ENCODE peak calls at places on chromosomes 11 and 22, in six cellular contexts. O is SK-N-SH, T is mammary epithelial cell, W is body of pancreas, S is adrenal gland, L is iPS DF 6.9. U is an unnamed sample. For H3K9me3 and H3K36me3, the result is how much of the 10 kb centered on the place peaks cover.

GRCh38 chr11:574632-575323 is 1.5 kb upstream of the PHRF1 start:
- DNase-seq in O (no peak), T (no peak), W (no peak), S (no peak), L (no peak), U (no peak)

GRCh38 chr22:21765909-21766529 is 30.4 kb upstream of the YPEL1 start:
- DNase-seq in O (no peak), T (no peak), W (no peak), S (no peak), L (no peak), U (no peak)

GRCh38 chr11:70000228-70000627 is 77.9 kb upstream of the ANO1 start:
- DNase-seq in O (no peak), T (no peak), W (no peak), S (no peak), L (no peak), U (no peak)

GRCh38 chr11:15704064-15704463 is 589.3 kb downstream of the INSC start:
- DNase-seq in O (no peak), T (no peak), W (peak), S (no peak), L (no peak), U (no peak)

GRCh38 chr22:19869497-19870152 is 15.0 kb upstream of the GNB1L start:
- DNase-seq in O (no peak), T (no peak), W (peak), S (peak), L (no peak), U (no peak)

GRCh38 chr11:69377029-69377952 is 83.3 kb downstream of the MYEOV start:
- DNase-seq in O (no peak), T (peak), W (no peak), S (no peak), L (no peak), U (no peak)

GRCh38 chr11:121035169-121035755 is 11.4 kb downstream of the TBCEL start:
- DNase-seq in O (no peak), T (no peak), W (no peak), S (no peak), L (no peak), U (no peak)

GRCh38 chr22:46001426-46002106 is 24.6 kb upstream of the WNT7B start:
- DNase-seq in O (no peak), T (no peak), W (no peak), S (no peak), L (no peak), U (no peak)

GRCh38 chr22:44596726-44597125 is 98.7 kb upstream of the RTL6 start:
- DNase-seq in O (no peak), T (no peak), W (no peak), S (no peak), L (no peak), U (no peak)

GRCh38 chr22:37552560-37553163 is 7.6 kb upstream of the CDC42EP1 start:
- DNase-seq in O (peak), T (no peak), W (no peak), S (peak), L (no peak), U (no peak)

GRCh38 chr22:17917490-17917983 is 106.8 kb downstream of the MICAL3 start:
- DNase-seq in O (no peak), T (no peak), W (no peak), S (peak), L (no peak), U (no peak)

GRCh38 chr11:69969890-69970784 is 108.0 kb upstream of the ANO1 start:
- DNase-seq in O (no peak), T (no peak), W (no peak), S (no peak), L (no peak), U (no peak)

GRCh38 chr22:37242395-37242918 is 1.6 kb downstream of the RAC2 start:
- DNase-seq in O (peak), T (peak), W (no peak), S (peak), L (no peak), U (peak)

GRCh38 chr22:47797546-47797945 is 1035.1 kb downstream of the TBC1D22A start:
- DNase-seq in O (no peak), T (no peak), W (no peak), S (no peak), L (no peak), U (no peak)
- H3K9me3 ChIP-seq in O (under half), T (half or more), W (under half), S (under half), L (under half), U (under half)

GRCh38 chr11:33063326-33063775 is 24.0 kb downstream of the TCP11L1 start:
- DNase-seq in O (no peak), T (peak), W (no peak), S (no peak), L (no peak), U (no peak)

GRCh38 chr11:33065445-33066178 is 26.2 kb downstream of the TCP11L1 start:
- DNase-seq in O (peak), T (peak), W (peak), S (peak), L (peak), U (peak)

GRCh38 chr11:33064033-33064825 is 24.9 kb downstream of the TCP11L1 start:
- DNase-seq in O (no peak), T (peak), W (no peak), S (no peak), L (no peak), U (no peak)

GRCh38 chr11:33068611-33069340 is 29.4 kb downstream of the TCP11L1 start:
- DNase-seq in O (no peak), T (no peak), W (no peak), S (no peak), L (no peak), U (no peak)

DNA sequence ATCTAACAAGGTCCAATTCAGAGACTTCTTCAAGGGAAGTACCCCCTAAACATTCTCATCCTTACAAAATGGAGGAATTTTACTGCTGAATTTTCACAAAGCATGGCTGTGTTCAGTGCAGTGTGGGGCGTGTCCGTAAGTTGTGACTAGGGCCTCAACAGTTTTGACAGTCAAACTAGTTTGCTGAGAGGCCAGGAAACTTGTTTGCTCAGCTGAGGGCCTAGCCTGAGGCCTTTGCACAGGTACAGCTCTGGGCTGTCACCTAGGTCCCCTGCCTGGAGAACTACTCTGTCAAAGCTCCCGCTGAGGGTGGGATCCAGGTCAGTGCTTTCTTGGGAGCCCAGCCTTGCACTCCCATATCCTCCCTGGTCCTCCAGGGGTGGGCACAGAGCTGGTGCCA is 27.9 kb downstream of the TCP11L1 start:
- DNase-seq in O (no peak), T (no peak), W (no peak), S (no peak), L (no peak), U (no peak)
- H3K36me3 ChIP-seq in O (under half), T (under half), W (under half), S (under half), L (under half), U (under half)

GRCh38 chr11:97965849-97966646 is 1054.7 kb upstream of the CNTN5 start:
- DNase-seq in O (no peak), T (peak), W (no peak), S (no peak), L (no peak), U (no peak)
- H3K9me3 ChIP-seq in O (under half), T (under half), W (under half), S (under half), L (under half), U (under half)

DNA sequence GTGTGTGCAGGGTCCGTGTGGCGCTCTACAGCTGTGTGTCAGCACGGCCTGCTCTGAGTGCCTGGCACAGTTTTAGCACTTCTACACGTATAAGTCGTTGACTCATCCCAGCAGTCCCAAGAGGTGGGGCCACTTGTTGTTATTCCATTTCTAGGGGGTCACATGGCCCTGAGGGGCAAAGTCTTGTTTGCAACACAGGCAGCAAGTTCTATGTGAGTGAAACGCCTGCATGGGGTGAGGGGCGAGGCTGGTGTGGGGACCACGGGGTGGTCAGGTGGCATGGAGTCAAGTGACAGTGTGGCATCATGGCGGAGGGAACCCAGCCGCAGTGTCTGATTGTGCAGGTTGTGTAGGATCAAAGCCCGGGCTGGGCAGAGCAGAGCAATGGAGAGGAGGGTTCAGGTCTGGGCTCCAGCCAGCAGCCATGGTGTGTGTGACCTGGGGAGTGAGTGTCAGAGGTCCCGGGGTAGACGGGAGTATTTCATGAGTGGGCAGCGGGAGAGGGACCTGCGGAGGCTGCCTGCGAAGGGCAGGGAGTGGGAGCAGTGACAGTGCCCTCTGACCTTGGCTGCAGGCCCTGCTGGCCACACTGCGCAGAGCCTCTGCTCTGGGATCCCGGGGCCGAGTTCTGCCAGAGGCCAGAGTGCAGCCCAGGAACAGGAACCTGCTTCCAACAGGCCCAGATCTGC is 27.9 kb downstream of the SHANK3 start:
- DNase-seq in O (no peak), T (no peak), W (no peak), S (no peak), L (no peak), U (no peak)
- H3K36me3 ChIP-seq in O (under half), T (under half), W (under half), S (under half), L (under half), U (under half)

GRCh38 chr22:27128461-27129080 is 471.2 kb downstream of the MIAT start:
- DNase-seq in O (no peak), T (no peak), W (no peak), S (no peak), L (no peak), U (no peak)

GRCh38 chr22:27122561-27122960 is 465.2 kb downstream of the MIAT start:
- DNase-seq in O (no peak), T (no peak), W (no peak), S (no peak), L (no peak), U (no peak)

GRCh38 chr22:27125539-27125938 is 468.2 kb downstream of the MIAT start:
- DNase-seq in O (no peak), T (peak), W (no peak), S (no peak), L (no peak), U (no peak)

GRCh38 chr22:27123880-27124279 is 466.5 kb downstream of the MIAT start:
- DNase-seq in O (no peak), T (no peak), W (no peak), S (no peak), L (no peak), U (no peak)

GRCh38 chr22:27124336-27125023 is 467.1 kb downstream of the MIAT start:
- DNase-seq in O (no peak), T (no peak), W (no peak), S (peak), L (no peak), U (no peak)
- H3K9me3 ChIP-seq in O (under half), T (under half), W (under half), S (under half), L (under half), U (under half)

U was measured in lung.